ENCODE peak calls at places on chromosomes 13 and 19, in five cellular contexts. G is IMR-90, M is trophoblast cell, D is H9, C is neuronal stem cell. A is an unnamed sample.
A peak's percentile ranks its signal among the peaks of the same experiment; 100 is the strongest.

GRCh38 chr19:17209126-17210036 is 5.8 kb upstream of the USE1 start:
- DNase-seq in G (peak; percentile 20), D (peak; percentile 98), C (peak; percentile 48), M (peak; percentile 54), A (peak; percentile 30)

GRCh38 chr13:40187324-40187795 is 479.1 kb downstream of the FOXO1 start:
- DNase-seq in M (no peak), D (peak; percentile 38), G (no peak), C (no peak), A (no peak)

GRCh38 chr13:91240341-91240740 is 107.1 kb upstream of the MIR17HG start:
- DNase-seq in G (no peak), C (no peak), M (no peak), D (no peak), A (no peak)

GRCh38 chr19:47437500-47437899 is 18.2 kb upstream of the MEIS3 start:
- DNase-seq in C (no peak), G (no peak), M (no peak), D (no peak), A (no peak)

GRCh38 chr13:81017525-81018152 is 676.7 kb upstream of the SPRY2 start:
- DNase-seq in G (peak; percentile 25), D (no peak), M (peak; percentile 59), C (peak; percentile 23), A (peak; percentile 62)

GRCh38 chr19:51697169-51697776 is 4.1 kb downstream of the SPACA6 start:
- DNase-seq in C (no peak), M (no peak), G (no peak), D (no peak), A (no peak)

GRCh38 chr19:33704271-33704670 is 82.5 kb downstream of the CHST8 start:
- DNase-seq in M (no peak), G (no peak), D (no peak), C (no peak), A (no peak)

GRCh38 chr19:3282155-3282554 is 57.7 kb downstream of the CELF5 start:
- DNase-seq in G (no peak), C (no peak), D (no peak), M (no peak), A (no peak)

GRCh38 chr19:35039881-35040456 is 1.6 kb upstream of the HPN start:
- DNase-seq in M (no peak), D (peak; percentile 29), C (no peak), G (no peak), A (no peak)
- H2AK5ac ChIP-seq in M (no peak overlapping the region), D (no peak overlapping the region), C (peak overlapping the region; percentile 96), G (no peak overlapping the region), A (no peak overlapping the region)

DNA sequence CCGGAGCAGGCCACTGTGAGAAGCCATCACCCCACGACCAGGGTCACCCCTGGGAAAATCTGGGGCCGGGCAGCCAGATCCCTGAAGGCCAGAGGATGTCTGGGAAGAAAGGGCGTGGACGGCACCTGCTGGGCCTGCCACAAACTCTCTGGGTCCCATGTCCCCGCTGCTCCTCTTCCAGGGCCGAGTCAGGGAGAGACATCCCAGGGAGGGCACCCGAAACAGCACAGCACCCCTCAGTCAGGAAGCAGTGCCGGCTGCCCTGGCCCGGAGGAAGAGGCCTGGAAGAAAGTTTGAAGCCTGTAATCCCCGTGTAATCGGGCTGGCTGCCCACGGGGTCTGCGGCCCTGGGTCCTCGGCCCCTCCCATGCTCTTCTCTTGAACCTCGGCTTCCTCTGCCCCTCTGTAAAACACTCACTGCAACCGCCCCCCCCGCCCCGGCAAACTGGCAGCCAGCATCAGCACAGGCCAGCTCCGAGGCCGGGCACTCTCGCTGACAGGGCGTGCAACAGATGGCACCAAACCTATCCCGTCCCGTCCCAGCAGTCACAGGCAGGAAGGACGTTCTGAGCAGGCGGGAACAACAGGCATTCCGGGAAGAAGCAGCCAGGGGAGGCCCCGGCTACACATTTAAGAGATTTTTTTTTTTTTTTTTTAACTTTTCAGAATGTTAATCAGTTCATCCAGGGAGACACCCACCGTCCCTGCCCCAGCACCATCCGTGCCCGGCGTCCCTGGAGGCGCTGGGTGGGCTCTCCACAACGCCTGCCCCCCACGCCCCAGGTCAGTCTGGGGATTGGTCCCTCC is 1.5 kb downstream of the SBNO2 start:
- DNase-seq in D (no peak), M (peak; percentile 55), C (no peak), G (peak; percentile 48), A (peak; percentile 78)
- H2BK5ac ChIP-seq in D (no peak overlapping the region), M (peak overlapping the region; percentile 63), C (peak overlapping the region; percentile 90), G (peak overlapping the region; percentile 72), A (peak overlapping the region; percentile 14)

DNA sequence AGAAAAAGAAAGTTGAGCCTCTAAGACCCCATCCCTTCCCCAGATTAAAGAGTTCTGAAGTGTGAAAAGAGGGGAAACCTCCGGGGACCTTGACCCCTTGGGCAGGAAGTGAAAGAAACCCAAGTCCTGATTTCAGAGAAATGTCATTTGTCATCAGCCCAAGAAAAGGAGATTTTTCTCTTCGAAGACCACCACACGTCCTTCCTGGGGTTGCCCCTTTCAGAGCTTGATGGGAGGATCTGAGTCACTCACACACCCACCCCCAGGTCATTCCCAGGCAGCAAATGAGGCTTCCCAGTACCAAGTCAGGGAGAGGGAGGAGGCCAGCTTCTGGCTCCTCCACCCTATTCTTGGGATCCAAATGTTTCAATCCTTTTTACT is 5.3 kb upstream of the KMT2B start:
- DNase-seq in M (no peak), C (no peak), D (no peak), G (no peak), A (no peak)
- H2AK5ac ChIP-seq in M (no peak overlapping the region), C (no peak overlapping the region), D (no peak overlapping the region), G (no peak overlapping the region), A (no peak overlapping the region)

GRCh38 chr13:51003642-51004041 is 94.1 kb downstream of the RNASEH2B start:
- DNase-seq in G (no peak), M (no peak), C (no peak), D (no peak), A (no peak)

GRCh38 chr13:51002736-51003135 is 93.1 kb downstream of the RNASEH2B start:
- DNase-seq in G (no peak), M (no peak), C (no peak), D (no peak), A (peak; percentile 52)

GRCh38 chr13:51005566-51005965 is 96.0 kb downstream of the RNASEH2B start:
- DNase-seq in C (no peak), G (no peak), D (no peak), M (no peak), A (no peak)

GRCh38 chr13:51004918-51005460 is 95.4 kb downstream of the RNASEH2B start:
- DNase-seq in D (peak; percentile 28), C (no peak), G (no peak), M (no peak), A (no peak)

DNA sequence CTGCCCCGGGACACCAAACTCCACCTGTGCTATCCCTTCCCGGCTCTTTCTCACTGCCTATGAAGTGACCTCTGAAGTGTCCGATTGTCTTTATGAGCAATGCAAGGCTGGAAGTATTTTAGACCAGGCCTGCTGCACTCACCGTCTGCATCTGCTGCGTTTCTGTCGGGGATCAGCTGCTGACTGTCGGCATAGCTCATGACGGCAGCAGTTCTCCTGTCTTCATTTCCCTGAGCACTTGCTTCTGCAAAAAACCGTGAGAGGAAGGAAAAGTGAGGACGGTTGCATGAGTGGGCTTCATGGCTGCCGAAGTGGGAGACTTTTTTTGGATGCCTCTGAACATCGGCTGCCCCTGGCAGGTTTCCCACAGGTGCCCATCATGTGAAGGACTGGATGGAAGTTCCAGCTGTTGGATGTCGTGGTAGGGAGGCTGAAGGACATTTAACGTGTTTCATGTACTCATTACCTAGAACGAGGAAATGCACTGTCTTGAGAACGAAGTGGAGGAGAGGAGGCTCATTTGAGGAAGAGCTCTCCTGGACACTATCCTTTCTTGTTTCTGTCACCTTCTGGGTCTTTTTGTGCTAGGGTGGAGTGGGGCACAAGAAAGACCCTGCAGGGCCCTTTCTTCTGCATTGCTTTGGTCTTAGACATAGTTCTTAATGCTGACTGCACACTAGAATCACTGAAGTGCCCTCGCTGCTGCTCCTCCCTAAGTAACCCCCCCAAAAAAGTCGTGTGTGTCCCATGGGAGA is 94.7 kb downstream of the RNASEH2B start:
- DNase-seq in C (no peak), G (no peak), D (peak; percentile 20), M (no peak), A (no peak)
- H2BK5ac ChIP-seq in C (no peak overlapping the region), G (no peak overlapping the region), D (no peak overlapping the region), M (no peak overlapping the region), A (no peak overlapping the region)

GRCh38 chr13:89687066-89687465 is 1660.4 kb upstream of the MIR17HG start:
- DNase-seq in M (no peak), C (no peak), D (no peak), G (no peak), A (no peak)
- H2AK5ac ChIP-seq in M (no peak overlapping the region), C (no peak overlapping the region), D (no peak overlapping the region), G (no peak overlapping the region), A (no peak overlapping the region)

A was measured in mesenchymal stem cell.